ENCODE peak calls at places on chromosomes 12 and 14, in eight cellular contexts. One of them, this sample, is unnamed.

GRCh38 chr12:92290881-92291280 is 145.2 kb upstream of the BTG1 start:
- DNase-seq in brain microvascular endothelial cell: no peak
- DNase-seq in spleen: no peak
- DNase-seq in lung: no peak
- DNase-seq in GM23338: no peak
- DNase-seq in neural progenitor cell: no peak
- DNase-seq in WERI-Rb-1: no peak
- DNase-seq in choroid plexus epithelial cell: no peak
- DNase-seq in this sample: peak

GRCh38 chr14:20841096-20841495 is 38.5 kb upstream of the RNASE1 start:
- DNase-seq in neural progenitor cell: no peak
- DNase-seq in lung: no peak
- DNase-seq in GM23338: no peak
- DNase-seq in choroid plexus epithelial cell: no peak
- DNase-seq in WERI-Rb-1: no peak
- DNase-seq in spleen: no peak
- DNase-seq in brain microvascular endothelial cell: no peak
- DNase-seq in this sample: no peak

GRCh38 chr14:104036250-104036649 is 49.2 kb upstream of the ASPG start:
- DNase-seq in GM23338: no peak
- DNase-seq in lung: no peak
- DNase-seq in brain microvascular endothelial cell: no peak
- DNase-seq in spleen: no peak
- DNase-seq in WERI-Rb-1: peak
- DNase-seq in choroid plexus epithelial cell: no peak
- DNase-seq in neural progenitor cell: no peak
- DNase-seq in this sample: no peak

GRCh38 chr12:25553083-25553482 is at the start of gene LMNTD1:
- DNase-seq in lung: no peak
- DNase-seq in WERI-Rb-1: no peak
- DNase-seq in neural progenitor cell: no peak
- DNase-seq in brain microvascular endothelial cell: peak
- DNase-seq in choroid plexus epithelial cell: peak
- DNase-seq in GM23338: no peak
- DNase-seq in spleen: no peak
- DNase-seq in this sample: peak

GRCh38 chr12:42507589-42507988 is 82.0 kb downstream of the PRICKLE1 start:
- DNase-seq in WERI-Rb-1: no peak
- DNase-seq in neural progenitor cell: no peak
- DNase-seq in spleen: no peak
- DNase-seq in brain microvascular endothelial cell: no peak
- DNase-seq in GM23338: no peak
- DNase-seq in lung: no peak
- DNase-seq in choroid plexus epithelial cell: no peak
- DNase-seq in this sample: no peak

GRCh38 chr12:115972241-115972640 is 305.3 kb downstream of the MED13L start:
- DNase-seq in brain microvascular endothelial cell: no peak
- DNase-seq in choroid plexus epithelial cell: no peak
- DNase-seq in spleen: no peak
- DNase-seq in WERI-Rb-1: no peak
- DNase-seq in neural progenitor cell: peak
- DNase-seq in lung: no peak
- DNase-seq in GM23338: no peak
- DNase-seq in this sample: no peak

GRCh38 chr12:76020731-76021672 is 10.6 kb downstream of the PHLDA1 start:
- DNase-seq in brain microvascular endothelial cell: peak
- DNase-seq in WERI-Rb-1: no peak
- DNase-seq in choroid plexus epithelial cell: peak
- DNase-seq in lung: no peak
- DNase-seq in neural progenitor cell: no peak
- DNase-seq in spleen: no peak
- DNase-seq in GM23338: no peak
- DNase-seq in this sample: peak

GRCh38 chr14:49908433-49908782 is 15.5 kb downstream of the ARF6 start:
- DNase-seq in neural progenitor cell: no peak
- DNase-seq in lung: no peak
- DNase-seq in choroid plexus epithelial cell: no peak
- DNase-seq in brain microvascular endothelial cell: no peak
- DNase-seq in GM23338: no peak
- DNase-seq in WERI-Rb-1: no peak
- DNase-seq in spleen: no peak
- DNase-seq in this sample: no peak

GRCh38 chr12:131513606-131514005 is 197.3 kb upstream of the SFSWAP start:
- DNase-seq in GM23338: no peak
- DNase-seq in lung: no peak
- DNase-seq in spleen: no peak
- DNase-seq in WERI-Rb-1: peak
- DNase-seq in neural progenitor cell: no peak
- DNase-seq in brain microvascular endothelial cell: no peak
- DNase-seq in choroid plexus epithelial cell: no peak
- DNase-seq in this sample: no peak

GRCh38 chr12:131510431-131510830 is 200.5 kb upstream of the SFSWAP start:
- DNase-seq in spleen: no peak
- DNase-seq in lung: no peak
- DNase-seq in choroid plexus epithelial cell: no peak
- DNase-seq in WERI-Rb-1: no peak
- DNase-seq in GM23338: no peak
- DNase-seq in neural progenitor cell: no peak
- DNase-seq in brain microvascular endothelial cell: no peak
- DNase-seq in this sample: no peak

GRCh38 chr12:131509706-131510105 is 201.2 kb upstream of the SFSWAP start:
- DNase-seq in WERI-Rb-1: no peak
- DNase-seq in brain microvascular endothelial cell: no peak
- DNase-seq in spleen: no peak
- DNase-seq in lung: no peak
- DNase-seq in GM23338: no peak
- DNase-seq in neural progenitor cell: no peak
- DNase-seq in choroid plexus epithelial cell: no peak
- DNase-seq in this sample: no peak

GRCh38 chr12:131511391-131511802 is 199.5 kb upstream of the SFSWAP start:
- DNase-seq in choroid plexus epithelial cell: peak
- DNase-seq in spleen: no peak
- DNase-seq in lung: no peak
- DNase-seq in neural progenitor cell: no peak
- DNase-seq in WERI-Rb-1: no peak
- DNase-seq in brain microvascular endothelial cell: peak
- DNase-seq in GM23338: peak
- DNase-seq in this sample: no peak

DNA sequence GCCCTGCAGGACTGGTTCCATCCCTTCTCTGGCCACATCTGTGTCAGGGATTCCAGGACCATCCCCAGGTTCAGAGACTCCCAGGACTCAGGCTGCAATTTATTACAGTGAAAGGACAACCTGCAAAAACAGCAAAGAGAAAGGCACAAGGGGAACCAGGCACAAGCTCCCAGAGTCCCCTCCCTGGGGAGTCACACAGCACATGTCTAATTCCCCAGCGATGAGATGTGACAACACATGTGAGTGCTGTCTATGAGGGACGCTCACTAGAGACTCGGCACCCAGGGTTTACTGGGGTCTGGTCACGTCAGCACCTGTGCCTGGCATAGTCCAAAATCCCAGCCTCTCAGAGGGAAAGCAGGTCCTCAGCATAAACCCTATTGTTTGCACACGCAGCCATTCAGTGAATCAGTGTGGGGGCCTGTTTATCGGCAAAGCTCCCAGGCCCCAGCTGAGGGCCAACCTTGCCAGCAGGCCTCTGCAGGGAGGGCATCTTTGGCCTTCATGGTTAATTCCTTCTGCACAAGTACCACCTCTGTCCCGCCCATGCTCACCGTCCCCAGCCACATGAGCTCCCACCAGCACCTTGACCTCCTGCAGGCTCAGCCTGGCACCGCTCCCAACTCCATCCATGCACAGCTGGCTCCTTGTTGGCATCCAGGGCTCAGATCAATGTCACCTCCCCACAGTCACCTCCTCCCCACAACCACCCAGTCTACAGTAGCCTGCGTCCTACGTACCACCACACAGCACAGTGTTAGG is 198.9 kb upstream of the SFSWAP start:
- DNase-seq in choroid plexus epithelial cell: no peak
- DNase-seq in lung: no peak
- DNase-seq in GM23338: no peak
- DNase-seq in spleen: no peak
- DNase-seq in neural progenitor cell: no peak
- DNase-seq in brain microvascular endothelial cell: no peak
- DNase-seq in WERI-Rb-1: no peak
- DNase-seq in this sample: no peak
- H3K4me3 ChIP-seq in choroid plexus epithelial cell: no peak
- H3K4me3 ChIP-seq in lung: no peak
- H3K4me3 ChIP-seq in GM23338: no peak
- H3K4me3 ChIP-seq in spleen: no peak
- H3K4me3 ChIP-seq in neural progenitor cell: no peak
- H3K4me3 ChIP-seq in brain microvascular endothelial cell: no peak
- H3K4me3 ChIP-seq in WERI-Rb-1: no peak
- H3K4me3 ChIP-seq in this sample: no peak

DNA sequence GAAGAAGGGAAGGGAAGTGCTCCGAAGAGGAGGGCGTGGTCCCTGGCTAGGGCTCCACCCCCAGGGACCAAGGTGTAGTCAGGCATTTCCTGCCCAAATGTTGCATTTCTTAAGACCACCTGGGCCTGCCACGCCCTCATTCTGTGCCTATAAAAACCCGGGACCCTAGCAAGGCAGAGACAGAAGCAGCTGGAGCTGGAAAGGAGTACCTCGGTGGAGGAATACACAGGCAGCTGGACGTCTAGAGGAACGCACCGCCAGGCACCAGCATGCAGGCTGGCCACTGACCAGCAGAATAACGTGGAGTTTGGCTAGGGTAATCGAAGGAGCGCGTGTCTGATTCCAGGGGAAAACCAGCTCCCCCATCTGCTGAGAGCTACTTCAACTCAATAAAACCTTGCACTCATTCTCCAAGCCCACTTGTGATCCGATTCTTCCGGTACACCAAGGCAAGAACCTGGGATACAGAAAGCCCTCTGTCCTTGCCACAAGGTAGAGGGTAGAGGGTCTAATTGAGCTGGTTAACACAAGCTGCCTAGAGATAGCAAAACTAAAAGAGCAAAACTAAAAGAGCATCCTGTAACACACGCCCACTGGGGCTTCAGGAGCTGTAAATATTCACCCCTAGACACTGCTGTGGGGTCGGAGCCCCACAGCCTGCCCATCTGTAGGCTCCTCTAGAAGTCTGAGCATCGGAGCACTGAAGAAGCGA is 21.0 kb downstream of the CFL2 start:
- DNase-seq in brain microvascular endothelial cell: no peak
- DNase-seq in neural progenitor cell: peak
- DNase-seq in WERI-Rb-1: no peak
- DNase-seq in lung: peak
- DNase-seq in GM23338: peak
- DNase-seq in spleen: no peak
- DNase-seq in choroid plexus epithelial cell: peak
- DNase-seq in this sample: no peak
- H3K4me3 ChIP-seq in brain microvascular endothelial cell: no peak
- H3K4me3 ChIP-seq in neural progenitor cell: peak
- H3K4me3 ChIP-seq in WERI-Rb-1: no peak
- H3K4me3 ChIP-seq in lung: peak
- H3K4me3 ChIP-seq in GM23338: peak
- H3K4me3 ChIP-seq in spleen: peak
- H3K4me3 ChIP-seq in choroid plexus epithelial cell: peak
- H3K4me3 ChIP-seq in this sample: no peak

GRCh38 chr14:72472845-72473244 is 421.1 kb downstream of the DPF3 start:
- DNase-seq in neural progenitor cell: no peak
- DNase-seq in spleen: no peak
- DNase-seq in brain microvascular endothelial cell: no peak
- DNase-seq in WERI-Rb-1: no peak
- DNase-seq in choroid plexus epithelial cell: peak
- DNase-seq in lung: no peak
- DNase-seq in GM23338: peak
- DNase-seq in this sample: no peak

GRCh38 chr14:72480465-72481243 is 413.2 kb downstream of the DPF3 start:
- DNase-seq in WERI-Rb-1: no peak
- DNase-seq in neural progenitor cell: no peak
- DNase-seq in choroid plexus epithelial cell: no peak
- DNase-seq in spleen: no peak
- DNase-seq in lung: no peak
- DNase-seq in GM23338: no peak
- DNase-seq in brain microvascular endothelial cell: no peak
- DNase-seq in this sample: no peak

GRCh38 chr14:72479471-72479931 is 414.4 kb downstream of the DPF3 start:
- DNase-seq in spleen: no peak
- DNase-seq in GM23338: no peak
- DNase-seq in neural progenitor cell: peak
- DNase-seq in WERI-Rb-1: no peak
- DNase-seq in lung: no peak
- DNase-seq in brain microvascular endothelial cell: no peak
- DNase-seq in choroid plexus epithelial cell: peak
- DNase-seq in this sample: peak

GRCh38 chr14:72478397-72479025 is 415.4 kb downstream of the DPF3 start:
- DNase-seq in GM23338: no peak
- DNase-seq in neural progenitor cell: no peak
- DNase-seq in WERI-Rb-1: no peak
- DNase-seq in spleen: no peak
- DNase-seq in lung: no peak
- DNase-seq in brain microvascular endothelial cell: no peak
- DNase-seq in choroid plexus epithelial cell: no peak
- DNase-seq in this sample: no peak

DNA sequence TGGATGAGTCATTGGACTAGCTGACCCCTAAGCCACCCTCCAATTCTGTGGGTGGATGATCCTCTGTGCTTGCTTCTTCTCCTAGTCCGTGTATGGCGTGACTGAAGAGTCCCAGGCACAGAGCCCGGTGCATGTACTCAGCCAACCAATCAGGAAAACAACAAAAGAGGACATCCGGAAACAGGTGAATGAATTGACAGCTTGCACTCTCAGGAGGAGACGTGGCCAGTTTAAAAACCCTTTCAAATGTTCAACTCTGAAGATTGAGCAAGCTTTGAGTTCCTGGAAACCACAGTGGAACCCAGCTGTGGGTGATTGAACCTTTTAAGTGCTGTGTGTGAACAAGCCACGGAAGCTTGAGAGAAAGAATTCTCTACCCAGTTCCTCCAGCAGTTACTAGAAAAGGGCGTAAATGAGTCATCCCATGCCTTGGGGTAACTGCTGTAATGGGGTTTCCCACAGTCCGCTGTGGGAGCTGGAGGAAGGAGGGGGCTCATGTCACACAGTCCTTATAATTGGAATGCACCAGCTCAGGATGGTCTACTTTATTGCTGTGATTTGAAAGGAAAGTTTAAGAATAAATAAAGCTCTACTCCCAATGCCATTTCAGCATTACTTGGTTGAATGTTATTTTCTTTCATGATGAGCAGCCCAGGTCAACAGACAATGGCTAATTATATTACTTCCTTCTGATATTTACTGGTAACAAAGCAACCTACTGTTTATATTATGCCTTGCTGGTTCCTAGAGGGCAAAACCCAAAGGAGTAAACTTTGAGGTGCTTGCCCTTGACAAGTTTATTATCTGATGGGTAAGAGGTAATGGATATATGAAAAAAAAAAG is 417.0 kb downstream of the DPF3 start:
- DNase-seq in choroid plexus epithelial cell: peak
- DNase-seq in GM23338: peak
- DNase-seq in neural progenitor cell: no peak
- DNase-seq in lung: peak
- DNase-seq in spleen: no peak
- DNase-seq in brain microvascular endothelial cell: peak
- DNase-seq in WERI-Rb-1: no peak
- DNase-seq in this sample: peak
- H3K4me3 ChIP-seq in choroid plexus epithelial cell: no peak
- H3K4me3 ChIP-seq in GM23338: no peak
- H3K4me3 ChIP-seq in neural progenitor cell: no peak
- H3K4me3 ChIP-seq in lung: no peak
- H3K4me3 ChIP-seq in spleen: no peak
- H3K4me3 ChIP-seq in brain microvascular endothelial cell: no peak
- H3K4me3 ChIP-seq in WERI-Rb-1: no peak
- H3K4me3 ChIP-seq in this sample: no peak

DNA sequence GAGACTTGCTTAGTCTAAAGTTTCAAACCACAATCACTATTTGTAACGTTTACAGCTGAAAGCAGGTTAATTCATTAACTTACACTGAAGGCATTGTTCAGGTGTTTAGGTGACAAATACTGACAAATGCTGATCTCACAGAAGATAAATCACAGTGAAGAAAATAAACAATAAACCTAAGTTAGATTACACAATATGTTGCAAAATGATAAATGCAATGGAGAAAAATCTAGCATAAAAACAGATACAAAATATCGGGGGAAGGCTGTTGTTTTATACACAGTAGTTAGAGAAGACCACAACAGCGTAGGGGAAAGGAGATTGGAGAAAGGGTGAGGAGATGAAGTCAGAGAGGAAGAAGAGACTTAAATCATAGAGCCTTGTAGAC is 3.0 kb downstream of the SCAF11 start:
- DNase-seq in WERI-Rb-1: no peak
- DNase-seq in lung: no peak
- DNase-seq in spleen: no peak
- DNase-seq in choroid plexus epithelial cell: no peak
- DNase-seq in neural progenitor cell: no peak
- DNase-seq in GM23338: no peak
- DNase-seq in brain microvascular endothelial cell: no peak
- DNase-seq in this sample: no peak
- H3K4me3 ChIP-seq in WERI-Rb-1: no peak
- H3K4me3 ChIP-seq in lung: no peak
- H3K4me3 ChIP-seq in spleen: no peak
- H3K4me3 ChIP-seq in choroid plexus epithelial cell: no peak
- H3K4me3 ChIP-seq in neural progenitor cell: no peak
- H3K4me3 ChIP-seq in GM23338: no peak
- H3K4me3 ChIP-seq in brain microvascular endothelial cell: no peak
- H3K4me3 ChIP-seq in this sample: no peak

This sample was measured in astrocyte of the spinal cord.